ENCODE peak calls at places on chromosomes 3 and 15, in nine cellular contexts. Q is amniotic epithelial cell, S is mucosa of gallbladder, D is cerebellar cortex, M is HL-60, X is nephron progenitor cell, A is NCI-H1092, I is EL, B is RPMI8226. Z is an unnamed sample.

GRCh38 chr3:16770021-16770420 is 114.7 kb upstream of the PLCL2 start:
- DNase-seq in Q (no peak), S (no peak), D (no peak), M (no peak), X (no peak), A (no peak), I (no peak), B (no peak), Z (no peak)

GRCh38 chr3:124763644-124764358 is 33.5 kb downstream of the UMPS start:
- DNase-seq in Q (no peak), S (no peak), D (no peak), M (no peak), X (no peak), A (no peak), I (no peak), B (no peak), Z (no peak)

GRCh38 chr3:144341461-144341860 is 369.8 kb downstream of the DIPK2A start:
- DNase-seq in Q (peak; percentile 10), S (no peak), D (no peak), M (no peak), X (no peak), A (no peak), I (no peak), B (no peak), Z (no peak)

GRCh38 chr15:45326776-45327175 is 51.6 kb downstream of the GATM start:
- DNase-seq in Q (no peak), S (no peak), D (peak; percentile 32), M (no peak), X (no peak), A (no peak), I (no peak), B (no peak), Z (no peak)

GRCh38 chr15:88664151-88664778 is 25.4 kb downstream of the ISG20 start:
- DNase-seq in Q (peak; percentile 16), S (peak; percentile 54), D (peak; percentile 65), M (no peak), X (no peak), A (no peak), I (peak; percentile 33), B (peak; percentile 46), Z (no peak)

GRCh38 chr15:90362936-90363212 is 10.8 kb downstream of the ZNF774 start:
- DNase-seq in Q (peak; percentile 78), S (no peak), D (no peak), M (no peak), X (no peak), A (no peak), I (peak; percentile 81), B (no peak), Z (no peak)

GRCh38 chr15:62075595-62076279 is 9.0 kb downstream of the C2CD4A start:
- DNase-seq in Q (peak; percentile 43), S (no peak), D (no peak), M (no peak), X (no peak), A (peak; percentile 22), I (no peak), B (no peak), Z (no peak)

GRCh38 chr15:33074942-33075341 is 119.6 kb downstream of the FMN1 start:
- DNase-seq in Q (no peak), S (no peak), D (no peak), M (no peak), X (no peak), A (no peak), I (no peak), B (peak; percentile 20), Z (no peak)

GRCh38 chr3:192570757-192571156 is 156.6 kb downstream of the FGF12 start:
- DNase-seq in Q (no peak), S (no peak), D (peak; percentile 53), M (no peak), X (no peak), A (peak; percentile 32), I (peak; percentile 19), B (no peak), Z (no peak)

GRCh38 chr3:185253645-185254410 is at the start of gene EHHADH:
- DNase-seq in Q (peak; percentile 55), S (peak; percentile 67), D (no peak), M (peak; percentile 34), X (no peak), A (peak; percentile 66), I (peak; percentile 76), B (peak; percentile 24), Z (peak; percentile 89)

GRCh38 chr3:138434276-138434874 is at the start of gene ESYT3:
- DNase-seq in Q (peak; percentile 50), S (peak; percentile 89), D (peak; percentile 46), M (peak; percentile 26), X (peak; percentile 79), A (peak; percentile 36), I (peak; percentile 67), B (peak; percentile 53), Z (peak; percentile 83)

GRCh38 chr15:52050416-52050815 is 31.4 kb downstream of the MAPK6 start:
- DNase-seq in Q (peak; percentile 58), S (no peak), D (no peak), M (no peak), X (no peak), A (no peak), I (peak; percentile 72), B (no peak), Z (no peak)